ENCODE peak calls at places on chromosomes 3 and 15, in five cellular contexts. One of them, this sample, is unnamed.

GRCh38 chr3:190117995-190118394 is 2.7 kb downstream of the P3H2 start:
- DNase-seq in thoracic aorta: no peak
- DNase-seq in uterus: no peak
- DNase-seq in brain microvascular endothelial cell: no peak
- DNase-seq in kidney: no peak
- DNase-seq in this sample: no peak

GRCh38 chr3:12308517-12308916 is 19.6 kb downstream of the PPARG start:
- DNase-seq in brain microvascular endothelial cell: peak
- DNase-seq in kidney: no peak
- DNase-seq in uterus: no peak
- DNase-seq in thoracic aorta: no peak
- DNase-seq in this sample: no peak

GRCh38 chr15:40257656-40258450 is 19.0 kb downstream of the PAK6 start:
- DNase-seq in brain microvascular endothelial cell: no peak
- DNase-seq in thoracic aorta: no peak
- DNase-seq in uterus: no peak
- DNase-seq in kidney: peak
- DNase-seq in this sample: no peak

GRCh38 chr3:149519912-149520311 is 45.4 kb downstream of the TM4SF4 start:
- DNase-seq in kidney: no peak
- DNase-seq in thoracic aorta: no peak
- DNase-seq in uterus: no peak
- DNase-seq in brain microvascular endothelial cell: no peak
- DNase-seq in this sample: no peak

GRCh38 chr3:160544837-160545236 is 20.5 kb downstream of the KPNA4 start:
- DNase-seq in kidney: no peak
- DNase-seq in brain microvascular endothelial cell: no peak
- DNase-seq in thoracic aorta: no peak
- DNase-seq in uterus: no peak
- DNase-seq in this sample: no peak

GRCh38 chr15:34262362-34262761 is 37.5 kb downstream of the EMC4 start:
- DNase-seq in brain microvascular endothelial cell: no peak
- DNase-seq in thoracic aorta: no peak
- DNase-seq in kidney: no peak
- DNase-seq in uterus: no peak
- DNase-seq in this sample: no peak

GRCh38 chr3:180018588-180018987 is 18.1 kb downstream of the PEX5L start:
- DNase-seq in thoracic aorta: no peak
- DNase-seq in brain microvascular endothelial cell: no peak
- DNase-seq in kidney: no peak
- DNase-seq in uterus: no peak
- DNase-seq in this sample: no peak

GRCh38 chr15:31455499-31455898 is 128.9 kb downstream of the KLF13 start:
- DNase-seq in thoracic aorta: no peak
- DNase-seq in uterus: no peak
- DNase-seq in brain microvascular endothelial cell: no peak
- DNase-seq in kidney: no peak
- DNase-seq in this sample: no peak

GRCh38 chr3:26963356-26963742 is 340.8 kb downstream of the LRRC3B start:
- DNase-seq in uterus: no peak
- DNase-seq in kidney: no peak
- DNase-seq in brain microvascular endothelial cell: no peak
- DNase-seq in thoracic aorta: no peak
- DNase-seq in this sample: no peak

GRCh38 chr3:46460051-46460450 is 4.7 kb downstream of the LTF start:
- DNase-seq in brain microvascular endothelial cell: no peak
- DNase-seq in thoracic aorta: no peak
- DNase-seq in uterus: no peak
- DNase-seq in kidney: no peak
- DNase-seq in this sample: no peak

GRCh38 chr3:130709671-130710070 is 37.0 kb downstream of the PIK3R4 start:
- DNase-seq in kidney: no peak
- DNase-seq in uterus: no peak
- DNase-seq in thoracic aorta: no peak
- DNase-seq in brain microvascular endothelial cell: no peak
- DNase-seq in this sample: no peak

GRCh38 chr15:77773003-77773402 is 140.3 kb upstream of the LINGO1 start:
- DNase-seq in uterus: no peak
- DNase-seq in thoracic aorta: no peak
- DNase-seq in brain microvascular endothelial cell: no peak
- DNase-seq in kidney: peak
- DNase-seq in this sample: no peak

GRCh38 chr3:62525276-62525675 is 151.9 kb upstream of the FEZF2 start:
- DNase-seq in brain microvascular endothelial cell: no peak
- DNase-seq in thoracic aorta: no peak
- DNase-seq in kidney: no peak
- DNase-seq in uterus: no peak
- DNase-seq in this sample: no peak

GRCh38 chr3:138118863-138119766 is 3.7 kb upstream of the DZIP1L start:
- DNase-seq in thoracic aorta: peak
- DNase-seq in uterus: peak
- DNase-seq in kidney: no peak
- DNase-seq in brain microvascular endothelial cell: peak
- DNase-seq in this sample: no peak

GRCh38 chr3:105686324-105686897 is 182.4 kb downstream of the CBLB start:
- DNase-seq in thoracic aorta: no peak
- DNase-seq in kidney: no peak
- DNase-seq in brain microvascular endothelial cell: no peak
- DNase-seq in uterus: no peak
- DNase-seq in this sample: peak

GRCh38 chr3:136249593-136250225 is 431 bp upstream of the PCCB start:
- DNase-seq in brain microvascular endothelial cell: no peak
- DNase-seq in uterus: no peak
- DNase-seq in thoracic aorta: no peak
- DNase-seq in kidney: no peak
- DNase-seq in this sample: no peak

GRCh38 chr3:9497821-9498565 is 55.6 kb downstream of the LHFPL4 start:
- DNase-seq in kidney: no peak
- DNase-seq in uterus: no peak
- DNase-seq in brain microvascular endothelial cell: peak
- DNase-seq in thoracic aorta: no peak
- DNase-seq in this sample: no peak

GRCh38 chr15:96332854-96333193 is 2.3 kb downstream of the NR2F2 start:
- DNase-seq in brain microvascular endothelial cell: peak
- DNase-seq in thoracic aorta: no peak
- DNase-seq in uterus: no peak
- DNase-seq in kidney: no peak
- DNase-seq in this sample: no peak

GRCh38 chr3:161274691-161275298 is 53.7 kb downstream of the NMD3 start:
- DNase-seq in uterus: no peak
- DNase-seq in kidney: no peak
- DNase-seq in brain microvascular endothelial cell: peak
- DNase-seq in thoracic aorta: no peak
- DNase-seq in this sample: peak

GRCh38 chr3:137642831-137643230 is 121.3 kb upstream of the SOX14 start:
- DNase-seq in thoracic aorta: no peak
- DNase-seq in uterus: no peak
- DNase-seq in brain microvascular endothelial cell: no peak
- DNase-seq in kidney: no peak
- DNase-seq in this sample: no peak

GRCh38 chr3:8959683-8960082 is 3.6 kb downstream of the RAD18 start:
- DNase-seq in uterus: no peak
- DNase-seq in thoracic aorta: no peak
- DNase-seq in kidney: no peak
- DNase-seq in brain microvascular endothelial cell: no peak
- DNase-seq in this sample: no peak

GRCh38 chr3:14948609-14949038 is 1.2 kb downstream of the NR2C2 start:
- DNase-seq in brain microvascular endothelial cell: no peak
- DNase-seq in thoracic aorta: no peak
- DNase-seq in kidney: no peak
- DNase-seq in uterus: no peak
- DNase-seq in this sample: no peak

GRCh38 chr15:71761649-71762048 is 48.7 kb upstream of the NR2E3 start:
- DNase-seq in kidney: peak
- DNase-seq in uterus: no peak
- DNase-seq in brain microvascular endothelial cell: peak
- DNase-seq in thoracic aorta: no peak
- DNase-seq in this sample: no peak

GRCh38 chr15:52678036-52678467 is 1.1 kb downstream of the ATOSA start:
- DNase-seq in kidney: peak
- DNase-seq in uterus: peak
- DNase-seq in thoracic aorta: peak
- DNase-seq in brain microvascular endothelial cell: peak
- DNase-seq in this sample: peak

GRCh38 chr15:60589728-60590127 is 110.8 kb upstream of the ICE2 start:
- DNase-seq in kidney: no peak
- DNase-seq in thoracic aorta: no peak
- DNase-seq in uterus: no peak
- DNase-seq in brain microvascular endothelial cell: no peak
- DNase-seq in this sample: no peak
- H3K4me3 ChIP-seq in kidney: peak
- H3K4me3 ChIP-seq in thoracic aorta: no peak
- H3K4me3 ChIP-seq in uterus: no peak
- H3K4me3 ChIP-seq in brain microvascular endothelial cell: no peak
- H3K4me3 ChIP-seq in this sample: peak

GRCh38 chr3:39519076-39519475 is 51.6 kb downstream of the MOBP start:
- DNase-seq in thoracic aorta: no peak
- DNase-seq in brain microvascular endothelial cell: no peak
- DNase-seq in uterus: no peak
- DNase-seq in kidney: no peak
- DNase-seq in this sample: no peak

GRCh38 chr3:39515681-39516441 is 48.4 kb downstream of the MOBP start:
- DNase-seq in brain microvascular endothelial cell: no peak
- DNase-seq in kidney: no peak
- DNase-seq in uterus: no peak
- DNase-seq in thoracic aorta: no peak
- DNase-seq in this sample: no peak

GRCh38 chr3:39519554-39519953 is 52.1 kb downstream of the MOBP start:
- DNase-seq in kidney: no peak
- DNase-seq in thoracic aorta: no peak
- DNase-seq in brain microvascular endothelial cell: no peak
- DNase-seq in uterus: no peak
- DNase-seq in this sample: no peak

DNA sequence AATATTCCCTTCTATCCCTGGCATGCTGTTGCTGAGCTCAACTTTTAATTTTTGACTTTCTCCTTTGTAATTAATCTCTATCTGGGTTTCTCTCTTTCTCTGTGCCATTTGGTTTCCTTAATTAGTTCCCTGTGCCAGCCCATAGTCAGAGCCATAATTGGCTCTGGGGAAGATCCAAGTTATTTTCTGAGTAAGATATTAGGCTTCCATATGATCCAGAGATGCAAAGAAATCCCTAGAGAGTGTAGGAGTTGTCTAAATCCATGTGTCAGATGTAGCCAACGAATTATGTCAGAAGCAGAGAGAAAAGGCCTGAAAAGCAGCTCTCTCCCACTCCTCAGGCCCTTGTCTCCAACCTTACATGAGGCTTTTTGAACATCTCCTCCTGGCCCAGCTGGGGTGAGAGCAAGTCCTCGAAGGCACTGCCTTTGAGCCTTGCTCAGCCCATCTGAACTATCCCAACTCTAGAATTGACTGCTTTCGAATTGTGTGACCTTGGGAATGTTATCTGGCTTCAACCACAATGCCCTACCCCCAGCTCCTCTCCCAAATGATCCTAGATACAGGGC is 46.4 kb downstream of the MOBP start:
- DNase-seq in thoracic aorta: no peak
- DNase-seq in uterus: no peak
- DNase-seq in brain microvascular endothelial cell: no peak
- DNase-seq in kidney: no peak
- DNase-seq in this sample: no peak
- H3K27ac ChIP-seq in thoracic aorta: no peak
- H3K27ac ChIP-seq in uterus: no peak
- H3K27ac ChIP-seq in brain microvascular endothelial cell: no peak
- H3K27ac ChIP-seq in kidney: no peak
- H3K27ac ChIP-seq in this sample: no peak

GRCh38 chr3:7400360-7400759 is 539.4 kb downstream of the GRM7 start:
- DNase-seq in kidney: no peak
- DNase-seq in thoracic aorta: no peak
- DNase-seq in uterus: no peak
- DNase-seq in brain microvascular endothelial cell: no peak
- DNase-seq in this sample: no peak

GRCh38 chr3:7401418-7401817 is 540.5 kb downstream of the GRM7 start:
- DNase-seq in kidney: no peak
- DNase-seq in uterus: no peak
- DNase-seq in brain microvascular endothelial cell: no peak
- DNase-seq in thoracic aorta: no peak
- DNase-seq in this sample: no peak

GRCh38 chr3:7393944-7394605 is 533.2 kb downstream of the GRM7 start:
- DNase-seq in kidney: no peak
- DNase-seq in uterus: no peak
- DNase-seq in brain microvascular endothelial cell: no peak
- DNase-seq in thoracic aorta: no peak
- DNase-seq in this sample: no peak

GRCh38 chr3:7396534-7396933 is 535.6 kb downstream of the GRM7 start:
- DNase-seq in uterus: no peak
- DNase-seq in kidney: no peak
- DNase-seq in thoracic aorta: no peak
- DNase-seq in brain microvascular endothelial cell: no peak
- DNase-seq in this sample: no peak

DNA sequence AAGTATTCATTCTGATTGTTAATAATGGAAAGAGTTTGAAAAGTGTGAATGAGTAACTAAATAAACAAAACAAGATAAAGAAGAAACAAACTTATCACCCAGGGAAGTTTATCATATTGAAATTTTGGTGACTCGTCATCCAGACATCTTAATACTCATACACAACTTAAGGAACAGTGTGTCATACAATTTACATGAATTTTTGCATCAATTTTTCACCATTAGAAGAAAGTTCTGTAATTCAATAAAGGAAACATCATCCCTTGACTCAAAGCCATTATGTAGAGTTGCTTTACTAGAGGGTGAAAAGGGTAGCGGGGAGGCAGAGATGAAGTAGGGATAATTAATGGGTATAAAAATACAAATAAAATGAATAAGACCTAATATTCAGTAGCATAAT is 536.2 kb downstream of the GRM7 start:
- DNase-seq in kidney: no peak
- DNase-seq in uterus: no peak
- DNase-seq in brain microvascular endothelial cell: no peak
- DNase-seq in thoracic aorta: no peak
- DNase-seq in this sample: no peak
- H3K4me3 ChIP-seq in kidney: no peak
- H3K4me3 ChIP-seq in uterus: no peak
- H3K4me3 ChIP-seq in brain microvascular endothelial cell: no peak
- H3K4me3 ChIP-seq in thoracic aorta: no peak
- H3K4me3 ChIP-seq in this sample: no peak

GRCh38 chr3:101847328-101847727 is 2.0 kb upstream of the NFKBIZ start:
- DNase-seq in brain microvascular endothelial cell: no peak
- DNase-seq in kidney: no peak
- DNase-seq in uterus: no peak
- DNase-seq in thoracic aorta: no peak
- DNase-seq in this sample: no peak

GRCh38 chr3:101848754-101849713 is at the start of gene NFKBIZ:
- DNase-seq in thoracic aorta: peak
- DNase-seq in brain microvascular endothelial cell: peak
- DNase-seq in kidney: peak
- DNase-seq in uterus: peak
- DNase-seq in this sample: peak

GRCh38 chr3:101846709-101847108 is 2.6 kb upstream of the NFKBIZ start:
- DNase-seq in brain microvascular endothelial cell: no peak
- DNase-seq in thoracic aorta: no peak
- DNase-seq in kidney: no peak
- DNase-seq in uterus: no peak
- DNase-seq in this sample: no peak

GRCh38 chr3:101849714-101850326 is 506 bp downstream of the NFKBIZ start:
- DNase-seq in kidney: no peak
- DNase-seq in thoracic aorta: no peak
- DNase-seq in brain microvascular endothelial cell: no peak
- DNase-seq in uterus: peak
- DNase-seq in this sample: peak

GRCh38 chr3:101848326-101848725 is 988 bp upstream of the NFKBIZ start:
- DNase-seq in brain microvascular endothelial cell: no peak
- DNase-seq in thoracic aorta: no peak
- DNase-seq in kidney: no peak
- DNase-seq in uterus: no peak
- DNase-seq in this sample: no peak
- H3K27ac ChIP-seq in brain microvascular endothelial cell: peak
- H3K27ac ChIP-seq in thoracic aorta: peak
- H3K27ac ChIP-seq in kidney: peak
- H3K27ac ChIP-seq in uterus: peak
- H3K27ac ChIP-seq in this sample: peak